ENCODE peak calls at places on chromosomes 16 and 17, in five cellular contexts. One of them, this sample, is unnamed.

GRCh38 chr17:14387036-14387435 is 86.2 kb downstream of the HS3ST3B1 start:
- DNase-seq in kidney: no peak
- DNase-seq in psoas muscle: no peak
- DNase-seq in A549: no peak
- DNase-seq in fibroblast of pulmonary artery: no peak
- DNase-seq in this sample: no peak

GRCh38 chr17:14942511-14943185 is 322.5 kb downstream of the PMP22 start:
- DNase-seq in kidney: no peak
- DNase-seq in psoas muscle: no peak
- DNase-seq in A549: peak; percentile 11
- DNase-seq in fibroblast of pulmonary artery: no peak
- DNase-seq in this sample: no peak

GRCh38 chr16:21639493-21639892 is 12.9 kb downstream of the IGSF6 start:
- DNase-seq in kidney: no peak
- DNase-seq in psoas muscle: no peak
- DNase-seq in A549: no peak
- DNase-seq in fibroblast of pulmonary artery: no peak
- DNase-seq in this sample: no peak

GRCh38 chr16:67212766-67213165 is 13.8 kb downstream of the ELMO3 start:
- DNase-seq in kidney: no peak
- DNase-seq in psoas muscle: no peak
- DNase-seq in A549: no peak
- DNase-seq in fibroblast of pulmonary artery: no peak
- DNase-seq in this sample: no peak

GRCh38 chr16:67101683-67102082 is 8.1 kb upstream of the PHAF1 start:
- DNase-seq in kidney: no peak
- DNase-seq in psoas muscle: no peak
- DNase-seq in A549: no peak
- DNase-seq in fibroblast of pulmonary artery: no peak
- DNase-seq in this sample: no peak

GRCh38 chr16:88561485-88562369 is 8.5 kb upstream of the ZC3H18 start:
- DNase-seq in kidney: no peak
- DNase-seq in psoas muscle: peak; percentile 33
- DNase-seq in A549: peak; percentile 57
- DNase-seq in fibroblast of pulmonary artery: peak; percentile 55
- DNase-seq in this sample: peak; percentile 44

GRCh38 chr17:79691931-79692330 is 38.8 kb upstream of the ENPP7 start:
- DNase-seq in kidney: no peak
- DNase-seq in psoas muscle: peak; percentile 47
- DNase-seq in A549: no peak
- DNase-seq in fibroblast of pulmonary artery: no peak
- DNase-seq in this sample: no peak

GRCh38 chr17:28480278-28480677 is 6.8 kb downstream of the SLC13A2 start:
- DNase-seq in kidney: no peak
- DNase-seq in psoas muscle: no peak
- DNase-seq in A549: no peak
- DNase-seq in fibroblast of pulmonary artery: no peak
- DNase-seq in this sample: no peak

GRCh38 chr16:88585269-88585668 is 15.1 kb downstream of the ZC3H18 start:
- DNase-seq in kidney: no peak
- DNase-seq in psoas muscle: no peak
- DNase-seq in A549: no peak
- DNase-seq in fibroblast of pulmonary artery: no peak
- DNase-seq in this sample: no peak

GRCh38 chr17:73316919-73317505 is 5.2 kb upstream of the CDC42EP4 start:
- DNase-seq in kidney: no peak
- DNase-seq in psoas muscle: no peak
- DNase-seq in A549: no peak
- DNase-seq in fibroblast of pulmonary artery: peak; percentile 46
- DNase-seq in this sample: no peak

GRCh38 chr16:30117768-30118167 is 4.4 kb upstream of the GDPD3 start:
- DNase-seq in kidney: no peak
- DNase-seq in psoas muscle: no peak
- DNase-seq in A549: no peak
- DNase-seq in fibroblast of pulmonary artery: no peak
- DNase-seq in this sample: no peak

GRCh38 chr17:64732336-64733006 is 70.4 kb upstream of the SMURF2 start:
- DNase-seq in kidney: peak; percentile 84
- DNase-seq in psoas muscle: peak; percentile 47
- DNase-seq in A549: peak; percentile 67
- DNase-seq in fibroblast of pulmonary artery: peak; percentile 86
- DNase-seq in this sample: peak; percentile 62

GRCh38 chr16:24858219-24859041 is 12.7 kb downstream of the SLC5A11 start:
- DNase-seq in kidney: no peak
- DNase-seq in psoas muscle: peak; percentile 23
- DNase-seq in A549: peak; percentile 68
- DNase-seq in fibroblast of pulmonary artery: peak; percentile 71
- DNase-seq in this sample: peak; percentile 47

GRCh38 chr17:59105852-59106462 is 723 bp downstream of the TRIM37 start:
- DNase-seq in kidney: peak; percentile 87
- DNase-seq in psoas muscle: peak; percentile 64
- DNase-seq in A549: peak; percentile 67
- DNase-seq in fibroblast of pulmonary artery: peak; percentile 47
- DNase-seq in this sample: peak; percentile 37

GRCh38 chr16:84175351-84176081 is 11.3 kb downstream of the TAF1C start:
- DNase-seq in kidney: no peak
- DNase-seq in psoas muscle: peak; percentile 57
- DNase-seq in A549: no peak
- DNase-seq in fibroblast of pulmonary artery: peak; percentile 44
- DNase-seq in this sample: peak; percentile 47

GRCh38 chr17:61415374-61416210 is 15.9 kb downstream of the TBX2 start:
- DNase-seq in kidney: no peak
- DNase-seq in psoas muscle: no peak
- DNase-seq in A549: no peak
- DNase-seq in fibroblast of pulmonary artery: no peak
- DNase-seq in this sample: no peak

GRCh38 chr17:68972119-68972704 is 17.0 kb upstream of the ABCA8 start:
- DNase-seq in kidney: no peak
- DNase-seq in psoas muscle: no peak
- DNase-seq in A549: peak; percentile 20
- DNase-seq in fibroblast of pulmonary artery: peak; percentile 63
- DNase-seq in this sample: peak; percentile 18

GRCh38 chr17:28317965-28318758 is 838 bp upstream of the TMEM97 start:
- DNase-seq in kidney: no peak
- DNase-seq in psoas muscle: no peak
- DNase-seq in A549: no peak
- DNase-seq in fibroblast of pulmonary artery: no peak
- DNase-seq in this sample: no peak

GRCh38 chr17:51901242-51901641 is 257.3 kb downstream of the CA10 start:
- DNase-seq in kidney: no peak
- DNase-seq in psoas muscle: no peak
- DNase-seq in A549: no peak
- DNase-seq in fibroblast of pulmonary artery: no peak
- DNase-seq in this sample: no peak

GRCh38 chr16:49620158-49620867 is 235.6 kb downstream of the ZNF423 start:
- DNase-seq in kidney: peak; percentile 95
- DNase-seq in psoas muscle: peak; percentile 88
- DNase-seq in A549: peak; percentile 25
- DNase-seq in fibroblast of pulmonary artery: peak; percentile 78
- DNase-seq in this sample: peak; percentile 76

GRCh38 chr17:16931318-16932060 is 40.4 kb downstream of the TNFRSF13B start:
- DNase-seq in kidney: peak; percentile 58
- DNase-seq in psoas muscle: no peak
- DNase-seq in A549: no peak
- DNase-seq in fibroblast of pulmonary artery: no peak
- DNase-seq in this sample: no peak

GRCh38 chr17:64230551-64231408 is 32.3 kb downstream of the TEX2 start:
- DNase-seq in kidney: no peak
- DNase-seq in psoas muscle: no peak
- DNase-seq in A549: peak; percentile 14
- DNase-seq in fibroblast of pulmonary artery: peak; percentile 86
- DNase-seq in this sample: peak; percentile 35

GRCh38 chr16:89295915-89296314 is 78.4 kb downstream of the ZNF778 start:
- DNase-seq in kidney: no peak
- DNase-seq in psoas muscle: no peak
- DNase-seq in A549: no peak
- DNase-seq in fibroblast of pulmonary artery: peak; percentile 29
- DNase-seq in this sample: no peak

GRCh38 chr17:43224146-43224705 is 4.2 kb downstream of the CCDC200 start:
- DNase-seq in kidney: no peak
- DNase-seq in psoas muscle: no peak
- DNase-seq in A549: no peak
- DNase-seq in fibroblast of pulmonary artery: no peak
- DNase-seq in this sample: no peak

GRCh38 chr16:76265434-76266045 is 11.7 kb upstream of the CNTNAP4 start:
- DNase-seq in kidney: no peak
- DNase-seq in psoas muscle: no peak
- DNase-seq in A549: peak; percentile 27
- DNase-seq in fibroblast of pulmonary artery: peak; percentile 52
- DNase-seq in this sample: no peak

DNA sequence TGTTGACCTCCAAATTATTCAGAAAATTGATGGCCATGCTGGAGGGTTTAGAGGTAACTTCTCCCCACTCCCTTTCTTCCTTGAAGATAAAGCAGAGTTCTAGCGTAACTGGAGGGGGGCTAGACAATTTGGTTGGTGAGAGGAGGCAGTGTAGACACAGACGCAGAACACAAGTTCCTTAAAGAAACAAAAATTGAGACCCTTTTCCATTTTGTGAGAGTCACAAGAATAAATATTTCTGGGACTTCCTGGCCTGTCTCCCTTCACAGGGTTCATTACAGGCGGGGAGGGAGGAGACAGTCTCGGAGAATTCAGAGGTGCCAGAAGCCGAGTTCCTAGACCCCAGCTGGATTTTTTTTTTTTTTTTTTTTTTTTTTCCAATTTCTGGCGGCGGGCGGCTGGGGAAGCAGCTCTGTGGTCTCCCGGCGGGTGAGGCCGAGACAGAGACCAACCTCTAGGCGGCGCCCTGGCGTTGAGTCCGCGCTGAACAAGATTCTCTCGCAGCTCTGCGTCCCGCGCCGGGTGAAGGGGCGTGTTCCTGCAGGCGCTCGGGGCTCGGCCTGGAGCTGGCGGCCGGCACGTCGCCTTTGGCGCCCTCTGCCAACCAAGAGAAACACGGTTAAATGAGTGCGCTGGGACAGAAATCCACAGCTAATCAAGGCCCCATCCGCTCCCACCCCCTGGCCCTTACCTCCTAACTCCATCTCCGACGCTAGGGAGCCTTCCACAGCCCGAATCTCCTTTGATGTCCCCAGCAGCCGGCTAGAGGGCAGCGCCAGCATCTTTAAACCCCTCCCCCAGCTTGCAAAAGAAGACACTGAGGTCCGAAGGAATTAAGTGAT is 10.2 kb upstream of the HOXB9 start:
- DNase-seq in kidney: peak; percentile 95
- DNase-seq in psoas muscle: peak; percentile 72
- DNase-seq in A549: peak; percentile 97
- DNase-seq in fibroblast of pulmonary artery: peak; percentile 59
- DNase-seq in this sample: no peak
- TF ChIP-seq CTCF in kidney: peak; percentile 69
- TF ChIP-seq CTCF in psoas muscle: peak; percentile 51
- TF ChIP-seq CTCF in A549: peak; percentile 93
- TF ChIP-seq CTCF in fibroblast of pulmonary artery: peak; percentile 48
- TF ChIP-seq CTCF in this sample: peak; percentile 67

GRCh38 chr16:51167170-51167710 is 16.2 kb upstream of the SALL1 start:
- DNase-seq in kidney: no peak
- DNase-seq in psoas muscle: no peak
- DNase-seq in A549: no peak
- DNase-seq in fibroblast of pulmonary artery: no peak
- DNase-seq in this sample: no peak
- H3K4me3 ChIP-seq in kidney: no peak overlapping the region
- H3K4me3 ChIP-seq in psoas muscle: no peak overlapping the region
- H3K4me3 ChIP-seq in A549: no peak overlapping the region
- H3K4me3 ChIP-seq in fibroblast of pulmonary artery: no peak overlapping the region
- H3K4me3 ChIP-seq in this sample: no peak overlapping the region

GRCh38 chr17:10492004-10492403 is 22.6 kb upstream of the MYH4 start:
- DNase-seq in kidney: no peak
- DNase-seq in psoas muscle: no peak
- DNase-seq in A549: no peak
- DNase-seq in fibroblast of pulmonary artery: no peak
- DNase-seq in this sample: no peak
- TF ChIP-seq CTCF in kidney: no peak
- TF ChIP-seq CTCF in psoas muscle: no peak
- TF ChIP-seq CTCF in A549: no peak
- TF ChIP-seq CTCF in fibroblast of pulmonary artery: no peak
- TF ChIP-seq CTCF in this sample: no peak

GRCh38 chr16:425082-425718 is at the start of gene RAB11FIP3:
- DNase-seq in kidney: peak; percentile 92
- DNase-seq in psoas muscle: peak; percentile 86
- DNase-seq in A549: peak; percentile 87
- DNase-seq in fibroblast of pulmonary artery: peak; percentile 74
- DNase-seq in this sample: peak; percentile 40
- H3K4me3 ChIP-seq in kidney: peak within 1 kb of the TSS; percentile 76
- H3K4me3 ChIP-seq in psoas muscle: peak within 1 kb of the TSS; percentile 89
- H3K4me3 ChIP-seq in A549: peak within 1 kb of the TSS; percentile 72
- H3K4me3 ChIP-seq in fibroblast of pulmonary artery: peak within 1 kb of the TSS; percentile 73
- H3K4me3 ChIP-seq in this sample: peak within 1 kb of the TSS; percentile 65

DNA sequence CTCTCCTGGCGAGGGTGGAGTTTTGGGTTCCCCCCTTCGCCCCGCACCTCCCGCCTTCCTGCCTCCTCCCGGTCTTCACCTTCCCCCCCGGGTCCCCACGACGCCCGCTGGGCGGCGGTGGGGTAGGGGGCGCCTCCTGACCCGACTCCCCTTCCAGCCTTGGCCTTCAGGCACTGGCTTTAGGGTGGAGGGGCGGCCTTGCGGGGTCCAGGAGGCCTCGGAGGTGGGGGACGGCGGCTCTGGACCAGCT is 2.4 kb downstream of the SLC16A3 start:
- DNase-seq in kidney: no peak
- DNase-seq in psoas muscle: no peak
- DNase-seq in A549: no peak
- DNase-seq in fibroblast of pulmonary artery: no peak
- DNase-seq in this sample: no peak
- TF ChIP-seq CTCF in kidney: no peak
- TF ChIP-seq CTCF in psoas muscle: no peak
- TF ChIP-seq CTCF in A549: no peak
- TF ChIP-seq CTCF in fibroblast of pulmonary artery: no peak
- TF ChIP-seq CTCF in this sample: no peak

This sample was measured in brain microvascular endothelial cell.